ENCODE peak calls at places on chromosomes 4 and X, in nine cellular contexts. K is GM23248, U is GM23338, X is HCT116, V is PC-3, L is hepatocyte, H is SK-N-SH, W is neural progenitor cell, N is OCI-LY7. M is an unnamed sample. For H3K4me1, the result is how much of the 10 kb centered on the place peaks cover.

GRCh38 chrX:46575991-46576392 is 2.4 kb downstream of the CHST7 start:
- DNase-seq in K (peak), H (no peak), L (no peak), U (peak), W (peak), V (peak), X (no peak), N (peak), M (no peak)

GRCh38 chr4:101280866-101281600 is 66.3 kb downstream of the PPP3CA start:
- DNase-seq in K (no peak), L (no peak), X (no peak), H (no peak), V (no peak), U (no peak), N (no peak), W (peak), M (no peak)

GRCh38 chrX:109347618-109348017 is 134.3 kb downstream of the GUCY2F start:
- DNase-seq in U (peak), W (no peak), H (no peak), K (peak), L (peak), N (no peak), V (no peak), X (peak), M (no peak)

GRCh38 chr4:155353923-155354540 is 22.7 kb downstream of the MAP9 start:
- DNase-seq in K (peak), X (peak), L (peak), W (peak), U (peak), N (peak), H (peak), V (peak), M (peak)

GRCh38 chr4:721261-722171 is 15.9 kb downstream of the PCGF3 start:
- DNase-seq in K (peak), N (no peak), W (no peak), X (no peak), H (no peak), V (no peak), L (no peak), U (no peak), M (no peak)

GRCh38 chr4:88018471-88018870 is 11.0 kb downstream of the PKD2 start:
- DNase-seq in X (no peak), H (no peak), K (peak), N (no peak), U (no peak), V (no peak), W (no peak), L (no peak), M (no peak)

GRCh38 chr4:55396305-55397023 is 707 bp downstream of the TMEM165 start:
- DNase-seq in L (peak), X (no peak), U (peak), H (peak), N (peak), V (peak), W (peak), K (peak), M (peak)

GRCh38 chr4:122890142-122890769 is 32.1 kb downstream of the NUDT6 start:
- DNase-seq in N (no peak), U (no peak), X (no peak), V (peak), L (no peak), K (no peak), W (no peak), H (no peak), M (no peak)

GRCh38 chr4:121989715-121990114 is 37.9 kb upstream of the TRPC3 start:
- DNase-seq in K (peak), V (no peak), U (peak), N (no peak), L (peak), H (no peak), X (peak), W (peak), M (no peak)

GRCh38 chr4:13548059-13548983 is 4.0 kb upstream of the NKX3-2 start:
- DNase-seq in K (peak), L (no peak), X (no peak), N (no peak), U (peak), V (peak), H (peak), W (peak), M (peak)

GRCh38 chrX:386239-386767 is 404 bp downstream of the PPP2R3B start:
- DNase-seq in U (peak), H (no peak), N (peak), K (peak), V (no peak), W (peak), L (peak), X (no peak), M (no peak)

GRCh38 chrX:21747523-21747922 is 10.4 kb downstream of the SMPX start:
- DNase-seq in W (peak), V (no peak), L (no peak), N (no peak), U (peak), K (peak), X (no peak), H (no peak), M (no peak)

GRCh38 chrX:154439841-154440240 is 2.9 kb downstream of the GDI1 start:
- DNase-seq in U (no peak), H (no peak), V (no peak), K (no peak), N (no peak), X (no peak), W (no peak), L (no peak), M (no peak)

GRCh38 chrX:128975716-128976115 is 547.6 kb downstream of the SMARCA1 start:
- DNase-seq in L (peak), N (peak), V (peak), K (peak), U (peak), W (peak), X (no peak), H (peak), M (peak)

GRCh38 chrX:100606753-100607152 is 22.0 kb downstream of the TNMD start:
- DNase-seq in W (no peak), K (no peak), X (no peak), U (no peak), H (no peak), L (no peak), N (no peak), V (no peak), M (no peak)

GRCh38 chrX:153642313-153642654 is 4.7 kb upstream of the DUSP9 start:
- DNase-seq in W (peak), U (peak), X (no peak), K (peak), V (no peak), L (peak), N (no peak), H (peak), M (no peak)

GRCh38 chrX:38654302-38654701 is 93.0 kb downstream of the TSPAN7 start:
- DNase-seq in X (peak), K (peak), W (peak), H (peak), V (peak), U (peak), L (peak), N (peak), M (peak)

GRCh38 chr4:149531861-149532260 is 283.8 kb downstream of the IQCM start:
- DNase-seq in L (peak), V (peak), U (no peak), H (no peak), K (peak), X (no peak), W (no peak), N (no peak), M (no peak)

GRCh38 chrX:104250470-104250869 is 4.3 kb downstream of the ESX1 start:
- DNase-seq in K (no peak), V (no peak), H (no peak), X (no peak), N (no peak), W (no peak), L (no peak), U (no peak), M (no peak)

GRCh38 chr4:9773464-9773863 is 8.0 kb upstream of the DRD5 start:
- DNase-seq in K (no peak), U (no peak), L (no peak), H (no peak), N (no peak), X (no peak), W (no peak), V (no peak), M (no peak)

GRCh38 chr4:2356123-2357069 is 62.0 kb downstream of the ZFYVE28 start:
- DNase-seq in U (no peak), L (no peak), W (no peak), H (peak), X (no peak), N (no peak), K (no peak), V (no peak), M (no peak)

GRCh38 chrX:73577368-73577767 is 14.4 kb downstream of the CHIC1 start:
- DNase-seq in H (no peak), W (peak), L (no peak), V (peak), X (no peak), N (no peak), U (peak), K (peak), M (no peak)

GRCh38 chr4:108868606-108869227 is 105.9 kb upstream of the ETNPPL start:
- DNase-seq in V (no peak), U (no peak), N (no peak), L (no peak), H (no peak), K (no peak), W (no peak), X (no peak), M (no peak)

GRCh38 chr4:120921456-120922389 is 803 bp downstream of the PRDM5 start:
- DNase-seq in V (peak), W (peak), N (no peak), L (peak), H (no peak), U (peak), K (peak), X (no peak), M (peak)

GRCh38 chr4:39621582-39621981 is 17.1 kb downstream of the SMIM14 start:
- DNase-seq in W (no peak), H (no peak), V (peak), L (peak), X (peak), K (peak), N (no peak), U (peak), M (no peak)

GRCh38 chrX:50913520-50913919 is 3.0 kb downstream of the BMP15 start:
- DNase-seq in V (no peak), L (no peak), X (no peak), W (no peak), U (no peak), N (no peak), K (no peak), H (no peak), M (no peak)

GRCh38 chrX:49230500-49231232 is 2.5 kb downstream of the CACNA1F start:
- DNase-seq in H (no peak), X (no peak), W (peak), V (no peak), L (peak), N (no peak), K (peak), U (peak), M (peak)

GRCh38 chr4:11741190-11741652 is 312.5 kb upstream of the HS3ST1 start:
- DNase-seq in K (no peak), L (no peak), N (no peak), H (no peak), X (no peak), V (peak), U (no peak), W (no peak), M (no peak)

GRCh38 chrX:136112286-136112685 is 35.0 kb upstream of the FHL1 start:
- DNase-seq in H (no peak), W (no peak), X (no peak), N (no peak), U (no peak), K (no peak), L (no peak), V (no peak), M (no peak)

GRCh38 chr4:35818520-35818919 is 425.8 kb downstream of the ARAP2 start:
- DNase-seq in X (no peak), N (no peak), W (no peak), L (no peak), U (no peak), H (no peak), V (peak), K (no peak), M (no peak)

GRCh38 chrX:24298191-24298590 is 15.7 kb downstream of the SUPT20HL2 start:
- DNase-seq in N (no peak), U (no peak), W (peak), K (no peak), H (peak), X (no peak), V (peak), L (peak), M (no peak)

GRCh38 chr4:96593422-96593821 is 753.5 kb downstream of the PDHA2 start:
- DNase-seq in L (peak), V (peak), X (no peak), K (no peak), N (no peak), U (no peak), H (no peak), W (no peak), M (peak)

GRCh38 chr4:106033469-106033868 is 138.2 kb downstream of the NPNT start:
- DNase-seq in W (no peak), K (peak), N (no peak), H (no peak), L (no peak), X (no peak), U (no peak), V (no peak), M (no peak)

GRCh38 chr4:161799687-161800086 is 364.1 kb downstream of the FSTL5 start:
- DNase-seq in K (no peak), N (no peak), V (peak), L (no peak), U (no peak), W (no peak), H (no peak), X (no peak), M (no peak)

GRCh38 chr4:14152834-14153519 is 525.5 kb upstream of the BOD1L1 start:
- DNase-seq in X (no peak), H (no peak), N (no peak), K (no peak), U (no peak), L (no peak), W (no peak), V (no peak), M (no peak)

GRCh38 chr4:41692717-41693345 is 55.7 kb downstream of the PHOX2B start:
- DNase-seq in U (peak), L (peak), K (peak), V (peak), X (peak), N (peak), H (peak), W (peak), M (peak)

GRCh38 chrX:1480082-1480785 is 27.5 kb upstream of the ASMTL start:
- DNase-seq in L (no peak), K (no peak), V (peak), W (no peak), X (no peak), U (no peak), N (no peak), H (no peak), M (no peak)

GRCh38 chr4:81470456-81471327 is 1.0 kb downstream of the RASGEF1B start:
- DNase-seq in L (peak), H (no peak), V (peak), X (no peak), N (peak), U (peak), K (peak), W (peak), M (peak)

DNA sequence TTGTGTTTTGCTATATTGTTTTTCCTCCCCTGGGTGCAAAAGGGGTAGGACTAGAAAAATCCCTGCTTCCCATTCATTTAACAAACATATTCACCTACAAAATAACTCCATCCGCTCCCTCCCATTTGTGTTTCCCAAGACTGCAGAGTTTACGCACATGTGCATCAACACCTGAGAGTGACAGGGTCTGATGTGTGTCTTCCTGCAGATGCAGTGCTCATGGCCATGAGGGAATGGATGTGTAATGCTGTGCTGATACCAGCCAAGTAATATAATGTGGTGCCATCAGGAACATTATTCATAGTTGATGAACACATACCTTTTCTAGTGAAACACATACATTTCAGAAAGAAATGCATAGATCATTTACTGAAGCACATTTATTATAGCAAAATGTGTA is 83.2 kb downstream of the CXXC4 start:
- DNase-seq in K (no peak), H (no peak), L (no peak), W (no peak), V (no peak), N (no peak), X (no peak), U (no peak), M (no peak)
- TF ChIP-seq EZH2phosphoT487 in K (no peak), H (no peak), L (no peak), W (no peak), V (no peak), N (no peak), X (no peak), U (no peak), M (no peak)

GRCh38 chr4:158801066-158801465 is 32.2 kb downstream of the FNIP2 start:
- DNase-seq in K (no peak), V (no peak), H (no peak), N (no peak), X (no peak), W (no peak), U (no peak), L (peak), M (no peak)
- H3K4me1 ChIP-seq in K (under half), V (under half), H (under half), N (under half), X (under half), W (under half), U (under half), L (under half), M (under half)

DNA sequence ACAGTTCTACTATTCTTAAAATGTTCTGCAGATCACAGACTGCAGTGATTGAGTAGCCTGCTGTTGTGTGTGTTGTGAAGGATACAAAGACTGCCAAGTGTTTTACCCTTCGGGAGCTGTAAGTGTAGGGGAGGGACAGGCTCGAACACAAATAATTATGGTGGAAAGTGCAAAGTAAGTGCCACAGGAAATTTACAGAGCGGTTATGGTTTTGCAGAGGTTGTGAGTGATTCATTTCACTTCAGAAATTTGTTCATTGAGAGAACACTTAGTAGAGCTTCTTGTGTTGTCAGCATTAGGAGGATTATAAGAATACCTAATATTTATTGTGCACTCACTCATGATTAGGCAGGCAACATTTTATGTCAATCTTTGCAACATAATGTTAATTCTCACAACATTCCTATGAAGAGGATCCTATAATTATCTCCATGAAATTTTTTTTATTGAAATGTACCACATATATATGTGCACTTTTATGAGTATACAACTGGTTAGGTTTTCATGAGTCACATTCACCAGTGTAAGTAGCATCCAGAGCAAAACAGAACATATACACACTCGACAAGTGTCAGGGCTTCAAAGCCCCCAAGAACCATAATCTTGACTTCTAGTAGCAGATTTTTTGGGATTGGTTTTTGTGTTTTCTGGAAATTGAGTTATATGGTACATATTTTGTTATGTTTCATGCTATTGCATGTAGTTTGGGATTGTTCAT is 62.2 kb downstream of the ARHGAP10 start:
- DNase-seq in N (no peak), K (no peak), H (no peak), V (peak), L (no peak), U (no peak), W (no peak), X (no peak), M (no peak)
- H3K4me3 ChIP-seq in N (no peak), K (no peak), H (no peak), V (peak), L (no peak), U (no peak), W (no peak), X (no peak), M (no peak)

GRCh38 chr4:18686338-18687039 is 664.9 kb upstream of the LCORL start:
- DNase-seq in V (peak), K (no peak), W (no peak), L (no peak), N (no peak), X (no peak), U (no peak), H (no peak), M (no peak)

GRCh38 chr4:18689308-18689915 is 667.9 kb upstream of the LCORL start:
- DNase-seq in U (peak), V (peak), W (peak), H (peak), X (peak), N (peak), K (peak), L (peak), M (peak)

GRCh38 chr4:18684932-18685331 is 663.4 kb upstream of the LCORL start:
- DNase-seq in X (no peak), L (no peak), W (no peak), N (no peak), V (peak), K (no peak), H (no peak), U (no peak), M (no peak)
- TF ChIP-seq EZH2phosphoT487 in X (no peak), L (no peak), W (no peak), N (no peak), V (no peak), K (no peak), H (no peak), U (no peak), M (no peak)

GRCh38 chr4:26201119-26201518 is 119.7 kb upstream of the RBPJ start:
- DNase-seq in L (no peak), V (no peak), K (peak), N (no peak), U (no peak), H (no peak), W (no peak), X (no peak), M (no peak)

GRCh38 chr4:26199566-26199965 is 121.2 kb upstream of the RBPJ start:
- DNase-seq in X (no peak), K (no peak), H (no peak), L (no peak), N (no peak), V (no peak), U (no peak), W (no peak), M (no peak)

GRCh38 chr4:26196567-26196966 is 124.2 kb upstream of the RBPJ start:
- DNase-seq in L (no peak), K (no peak), V (no peak), X (no peak), H (no peak), U (no peak), W (no peak), N (no peak), M (no peak)

GRCh38 chr4:26194764-26195163 is 126.0 kb upstream of the RBPJ start:
- DNase-seq in H (no peak), X (no peak), V (no peak), W (no peak), K (no peak), L (no peak), U (no peak), N (no peak), M (no peak)

GRCh38 chr4:26197018-26197779 is 123.6 kb upstream of the RBPJ start:
- DNase-seq in U (no peak), N (peak), V (peak), H (no peak), K (peak), L (no peak), W (no peak), X (peak), M (no peak)
- H3K4me1 ChIP-seq in U (under half), N (under half), V (under half), H (under half), K (under half), L (under half), W (under half), X (under half), M (under half)

DNA sequence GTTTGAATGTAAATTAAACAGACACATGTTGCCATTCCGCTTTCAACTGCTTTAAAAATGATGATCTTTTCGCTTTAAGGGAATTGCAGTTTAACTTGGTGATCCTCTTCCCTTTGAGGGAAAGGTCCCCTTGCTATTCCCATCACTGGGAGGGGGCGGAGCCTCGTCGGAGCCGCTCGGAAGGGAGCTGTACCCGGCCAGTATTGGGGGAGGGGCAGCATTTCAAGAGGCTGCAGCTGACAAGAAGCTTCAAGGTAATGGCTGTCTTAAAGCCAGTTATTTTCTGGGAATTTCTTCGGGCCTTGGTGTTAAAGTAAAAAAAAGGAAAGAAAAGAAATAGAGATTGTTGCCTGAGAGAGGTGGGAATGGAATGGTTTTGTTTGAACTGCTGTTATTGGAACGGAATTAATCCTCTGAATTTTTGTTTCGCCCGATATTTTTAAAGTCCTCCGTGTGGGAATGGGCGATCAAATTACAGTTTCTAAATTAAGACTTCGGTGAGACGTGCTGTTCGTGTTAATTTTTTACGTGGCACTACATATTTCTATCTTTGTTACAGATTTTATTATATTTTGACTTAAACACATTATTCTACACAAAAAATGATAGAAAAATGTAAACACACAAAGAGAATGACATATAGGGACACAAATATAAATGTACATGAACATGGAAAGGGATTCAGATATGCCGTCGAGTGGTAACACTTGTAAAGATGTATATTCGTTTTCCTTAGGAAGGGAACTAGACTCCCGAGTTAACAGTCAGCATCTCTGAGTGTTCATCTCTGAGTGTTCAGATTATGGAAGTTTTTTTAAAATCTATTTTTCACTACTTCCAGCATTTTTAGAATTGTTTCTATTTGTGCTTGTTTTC is 9.2 kb downstream of the PWWP3B start:
- DNase-seq in U (peak), N (no peak), H (no peak), W (peak), K (no peak), V (no peak), X (no peak), L (peak), M (no peak)
- H3K4me3 ChIP-seq in U (peak), N (no peak), H (no peak), W (peak), K (no peak), V (no peak), X (no peak), L (peak), M (no peak)